ENCODE peak calls at places on chromosome 1, in five cellular contexts. G is DMS79 treated with DMSO at 0.1 percent for 48 hours; F is mucosa of descending colon; N is RPMI7951; V is activated naive CD4-positive, alpha-beta T cell treated with anti-CD3 and anti-CD28 coated beads for 36 hours. A is an unnamed sample.

GRCh38 chr1:234683856-234684632 is 74.1 kb upstream of the IRF2BP2 start:
- DNase-seq in G (no peak), F (no peak), N (peak), V (no peak), A (peak)

GRCh38 chr1:61082336-61083013 is at the start of gene NFIA:
- DNase-seq in G (peak), F (peak), N (peak), V (peak), A (peak)

GRCh38 chr1:39046811-39047210 is 20.7 kb downstream of the NDUFS5 start:
- DNase-seq in G (no peak), F (no peak), N (peak), V (no peak), A (no peak)

GRCh38 chr1:92848201-92848600 is 16.4 kb downstream of the RPL5 start:
- DNase-seq in G (no peak), F (no peak), N (no peak), V (no peak), A (no peak)

GRCh38 chr1:205950826-205951549 is 7.7 kb upstream of the SLC26A9 start:
- DNase-seq in G (peak), F (no peak), N (peak), V (no peak), A (peak)

GRCh38 chr1:19643602-19644419 is at the start of gene NBL1:
- DNase-seq in G (no peak), F (peak), N (peak), V (peak), A (peak)

GRCh38 chr1:227709451-227709850 is 25.7 kb downstream of the JMJD4 start:
- DNase-seq in G (no peak), F (no peak), N (no peak), V (no peak), A (no peak)

GRCh38 chr1:245598524-245599310 is 443.9 kb downstream of the KIF26B start:
- DNase-seq in G (peak), F (no peak), N (peak), V (no peak), A (no peak)

GRCh38 chr1:215992620-215993019 is 425.5 kb downstream of the KCTD3 start:
- DNase-seq in G (no peak), F (no peak), N (no peak), V (no peak), A (no peak)

GRCh38 chr1:222924140-222924706 is 109.4 kb downstream of the DISP1 start:
- DNase-seq in G (no peak), F (no peak), N (no peak), V (no peak), A (no peak)

GRCh38 chr1:2182376-2182775 is 12.2 kb downstream of the FAAP20 start:
- DNase-seq in G (no peak), F (no peak), N (no peak), V (no peak), A (no peak)

GRCh38 chr1:245488346-245489110 is 333.7 kb downstream of the KIF26B start:
- DNase-seq in G (no peak), F (no peak), N (no peak), V (no peak), A (no peak)

GRCh38 chr1:200660719-200661118 is 9.0 kb downstream of the DDX59 start:
- DNase-seq in G (no peak), F (no peak), N (no peak), V (no peak), A (peak)

GRCh38 chr1:63917571-63918394 is 144.0 kb downstream of the ROR1 start:
- DNase-seq in G (no peak), F (no peak), N (peak), V (peak), A (no peak)

GRCh38 chr1:207822602-207823451 is 71.0 kb downstream of the CD46 start:
- DNase-seq in G (no peak), F (peak), N (no peak), V (peak), A (peak)

GRCh38 chr1:87644500-87645245 is 316.0 kb downstream of the LMO4 start:
- DNase-seq in G (peak), F (no peak), N (peak), V (no peak), A (no peak)

GRCh38 chr1:229950020-229950419 is 117.0 kb upstream of the GALNT2 start:
- DNase-seq in G (no peak), F (no peak), N (no peak), V (no peak), A (no peak)

A was measured in psoas muscle.